ENCODE peak calls at places on chromosomes 3 and 15, in nine cellular contexts. O, D, B, J, V, T, F, A and S are unnamed samples. For H3K9me3, the result is how much of the 10 kb centered on the place peaks cover.

GRCh38 chr3:141352262-141352984 is 15.9 kb upstream of the ZBTB38 start:
- DNase-seq in V (no peak), T (no peak), F (no peak), B (no peak), O (no peak), A (no peak), D (no peak), J (no peak), S (no peak)

GRCh38 chr15:67396109-67396508 is 124.8 kb upstream of the C15orf61 start:
- DNase-seq in F (no peak), V (no peak), A (no peak), B (no peak), J (no peak), O (no peak), T (no peak), D (no peak), S (no peak)

GRCh38 chr15:65811835-65812234 is 19.7 kb upstream of the DENND4A start:
- DNase-seq in V (no peak), T (no peak), A (no peak), B (no peak), F (no peak), J (no peak), D (no peak), O (no peak), S (no peak)

GRCh38 chr3:152444029-152444641 is 175.4 kb downstream of the MBNL1 start:
- DNase-seq in F (peak), O (no peak), B (no peak), J (no peak), A (no peak), T (no peak), V (no peak), D (peak), S (no peak)

GRCh38 chr3:72896996-72897757 is 9.3 kb downstream of the GXYLT2 start:
- DNase-seq in J (no peak), T (no peak), O (no peak), B (no peak), F (no peak), A (no peak), D (peak), V (no peak), S (no peak)

GRCh38 chr3:196388946-196389345 is 43.3 kb downstream of the UBXN7 start:
- DNase-seq in J (no peak), T (no peak), B (no peak), F (no peak), V (no peak), D (no peak), A (no peak), O (no peak), S (no peak)

GRCh38 chr3:141050913-141051632 is at the start of gene SPSB4:
- DNase-seq in D (peak), T (peak), F (no peak), J (peak), A (peak), O (peak), V (peak), B (peak), S (no peak)

GRCh38 chr15:94119923-94120775 is 111.2 kb upstream of the MCTP2 start:
- DNase-seq in T (peak), D (peak), O (peak), J (peak), A (peak), F (peak), V (peak), B (no peak), S (peak)

GRCh38 chr3:31213869-31214486 is 318.7 kb upstream of the STT3B start:
- DNase-seq in J (no peak), O (no peak), D (no peak), T (no peak), B (no peak), A (no peak), F (peak), V (no peak), S (no peak)

GRCh38 chr15:74763416-74763815 is 14.8 kb downstream of the CYP1A2 start:
- DNase-seq in T (no peak), F (no peak), O (no peak), A (no peak), V (no peak), J (no peak), D (peak), B (no peak), S (no peak)

GRCh38 chr3:102668247-102668646 is 233.4 kb downstream of the ZPLD1 start:
- DNase-seq in B (no peak), F (no peak), T (no peak), J (no peak), V (no peak), O (no peak), D (no peak), A (no peak), S (no peak)

GRCh38 chr3:154886437-154886836 is 193.7 kb upstream of the MME start:
- DNase-seq in T (no peak), V (no peak), F (no peak), A (peak), B (no peak), O (peak), D (peak), J (no peak), S (no peak)

GRCh38 chr3:129992781-129993180 is 18.3 kb downstream of the TRH start:
- DNase-seq in V (no peak), D (peak), A (no peak), O (no peak), F (no peak), B (no peak), T (no peak), J (no peak), S (no peak)

DNA sequence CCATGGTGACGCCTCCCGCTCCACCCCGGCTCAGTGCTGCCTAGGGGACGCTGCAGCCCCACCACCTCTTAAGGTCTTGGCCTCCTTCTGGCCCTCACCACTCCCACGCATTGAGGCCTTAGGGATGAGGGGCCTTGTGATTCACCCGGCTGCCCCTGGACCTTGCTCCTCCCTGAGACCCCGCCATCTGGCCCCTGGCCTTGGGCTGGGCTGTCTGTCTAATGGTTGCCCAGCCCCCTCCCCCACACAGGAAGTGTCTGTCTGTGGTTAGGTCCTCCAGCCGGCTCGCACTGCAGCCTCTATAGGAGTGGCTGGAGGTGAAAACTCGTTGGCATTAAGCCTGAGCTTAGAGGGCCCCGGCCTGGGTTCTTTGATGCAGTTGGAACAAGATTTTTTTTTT is 21.5 kb upstream of the MTHFS start:
- DNase-seq in D (peak), A (no peak), B (no peak), O (no peak), J (no peak), F (no peak), T (no peak), V (no peak), S (no peak)
- H3K9me3 ChIP-seq in D (under half), A (half or more), B (half or more), O (half or more), J (under half), F (under half), T (under half), V (half or more), S (under half)

DNA sequence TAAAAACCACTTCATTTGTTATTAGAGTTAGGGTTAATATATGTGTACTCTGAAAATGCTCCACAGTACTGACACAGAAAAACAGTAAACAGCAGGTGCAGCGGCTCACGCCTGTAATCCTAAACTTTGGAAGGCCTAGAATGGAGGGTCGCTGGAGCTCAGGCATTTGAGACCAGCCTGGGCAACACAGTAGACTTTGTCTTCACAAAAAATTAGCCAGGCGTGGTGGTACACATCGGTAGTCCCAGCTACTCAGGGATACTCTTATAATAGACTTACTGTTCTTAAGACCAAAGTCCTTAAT is 40.3 kb downstream of the UACA start:
- DNase-seq in J (no peak), D (no peak), O (no peak), F (no peak), B (no peak), T (no peak), V (no peak), A (no peak), S (no peak)
- H3K27ac ChIP-seq in J (no peak), D (no peak), O (no peak), F (no peak), B (no peak), T (no peak), V (peak), A (no peak), S (no peak)

GRCh38 chr3:74613566-74613965 is 893 bp downstream of the CNTN3 start:
- DNase-seq in F (no peak), B (peak), J (no peak), O (no peak), D (no peak), A (no peak), T (no peak), V (no peak), S (no peak)
- H3K4me3 ChIP-seq in F (no peak), B (no peak), J (no peak), O (peak), D (peak), A (peak), T (peak), V (peak), S (no peak)

GRCh38 chr15:92803536-92803851 is 96.6 kb upstream of the CHD2 start:
- DNase-seq in B (no peak), O (no peak), F (no peak), T (no peak), A (no peak), J (no peak), V (no peak), D (no peak), S (no peak)
- H3K9me3 ChIP-seq in B (under half), O (under half), F (under half), T (under half), A (under half), J (under half), V (under half), D (under half), S (under half)